ENCODE peak calls at places on chromosomes 5 and 9, in six cellular contexts. Q is A549, U is HCT116, T is neuronal stem cell, J is mesendoderm, V is PC-9. H is an unnamed sample.

GRCh38 chr5:52922384-52922783 is 66.8 kb upstream of the ITGA2 start:
- DNase-seq in Q (peak; percentile 57), U (peak; percentile 68), T (no peak), J (peak; percentile 93), V (peak; percentile 98), H (peak; percentile 83)

GRCh38 chr9:121268598-121269029 is 652 bp downstream of the GSN start:
- DNase-seq in Q (no peak), U (no peak), T (no peak), J (peak; percentile 49), V (peak; percentile 59), H (no peak)

GRCh38 chr5:67672633-67673032 is 476.0 kb upstream of the CD180 start:
- DNase-seq in Q (no peak), U (no peak), T (no peak), J (no peak), V (no peak), H (no peak)

GRCh38 chr5:151597749-151598148 is 6.6 kb upstream of the FAT2 start:
- DNase-seq in Q (no peak), U (no peak), T (no peak), J (peak; percentile 73), V (no peak), H (no peak)

GRCh38 chr9:129544766-129545165 is 76.1 kb downstream of the C9orf50 start:
- DNase-seq in Q (no peak), U (no peak), T (no peak), J (no peak), V (no peak), H (no peak)

GRCh38 chr5:137880313-137880712 is 8.9 kb upstream of the PKD2L2 start:
- DNase-seq in Q (no peak), U (no peak), T (no peak), J (no peak), V (no peak), H (no peak)

GRCh38 chr5:39138892-39139291 is 64.7 kb upstream of the RICTOR start:
- DNase-seq in Q (peak; percentile 88), U (no peak), T (no peak), J (no peak), V (peak; percentile 98), H (peak; percentile 77)

GRCh38 chr9:127873886-127874285 is 3.6 kb downstream of the AK1 start:
- DNase-seq in Q (no peak), U (no peak), T (no peak), J (no peak), V (no peak), H (peak; percentile 34)

GRCh38 chr9:72396247-72397091 is 31.5 kb upstream of the ZFAND5 start:
- DNase-seq in Q (peak; percentile 73), U (no peak), T (no peak), J (no peak), V (peak; percentile 96), H (peak; percentile 77)

GRCh38 chr5:137190441-137190840 is 308.7 kb downstream of the SPOCK1 start:
- DNase-seq in Q (no peak), U (no peak), T (no peak), J (no peak), V (no peak), H (no peak)

GRCh38 chr9:105168935-105169334 is 75.5 kb upstream of the SLC44A1 start:
- DNase-seq in Q (no peak), U (no peak), T (no peak), J (no peak), V (no peak), H (no peak)

GRCh38 chr5:14025566-14026276 is 81.2 kb upstream of the DNAH5 start:
- DNase-seq in Q (no peak), U (no peak), T (no peak), J (peak; percentile 63), V (peak; percentile 87), H (no peak)

GRCh38 chr5:90326995-90327394 is 82.6 kb downstream of the CETN3 start:
- DNase-seq in Q (no peak), U (no peak), T (no peak), J (no peak), V (no peak), H (no peak)

GRCh38 chr5:132901730-132902129 is 28.3 kb downstream of the LEAP2 start:
- DNase-seq in Q (no peak), U (no peak), T (no peak), J (no peak), V (no peak), H (no peak)

GRCh38 chr5:132901036-132901435 is 27.6 kb downstream of the LEAP2 start:
- DNase-seq in Q (no peak), U (no peak), T (no peak), J (no peak), V (no peak), H (no peak)

GRCh38 chr5:132907161-132907560 is 33.7 kb downstream of the LEAP2 start:
- DNase-seq in Q (no peak), U (no peak), T (no peak), J (peak; percentile 13), V (no peak), H (peak; percentile 94)

GRCh38 chr5:132909702-132910101 is 36.2 kb downstream of the LEAP2 start:
- DNase-seq in Q (no peak), U (no peak), T (no peak), J (no peak), V (no peak), H (no peak)

DNA sequence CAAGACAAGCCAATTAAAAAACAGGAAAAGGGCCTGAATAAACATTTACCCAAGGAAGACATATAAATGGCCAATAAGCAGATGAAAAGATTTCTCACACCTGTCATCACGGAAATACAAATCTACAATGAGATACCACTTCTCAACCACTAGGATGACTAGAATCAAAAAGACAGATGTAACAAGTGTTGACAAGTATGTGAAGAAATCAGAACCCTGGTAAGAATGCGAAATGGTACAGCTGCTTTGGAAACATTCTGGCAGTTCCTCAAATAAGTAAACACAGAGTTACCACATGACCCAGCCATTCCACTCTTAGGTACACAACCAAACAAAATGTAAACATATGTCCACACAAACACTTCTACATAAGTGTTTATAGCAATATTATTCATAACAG is 32.5 kb downstream of the LEAP2 start:
- DNase-seq in Q (peak; percentile 56), U (no peak), T (no peak), J (no peak), V (peak; percentile 43), H (peak; percentile 78)
- H3K4me2 ChIP-seq in Q (no peak overlapping the region), U (no peak overlapping the region), T (no peak overlapping the region), J (no peak overlapping the region), V (no peak overlapping the region), H (no peak overlapping the region)

GRCh38 chr5:74640450-74641013 is at the start of gene ENC1:
- DNase-seq in Q (peak; percentile 92), U (peak; percentile 55), T (peak; percentile 94), J (peak; percentile 99), V (peak; percentile 80), H (peak; percentile 95)

GRCh38 chr5:74636552-74636951 is 4.0 kb downstream of the ENC1 start:
- DNase-seq in Q (no peak), U (no peak), T (no peak), J (no peak), V (peak; percentile 92), H (no peak)

GRCh38 chr5:74641014-74641777 is 668 bp upstream of the ENC1 start:
- DNase-seq in Q (peak; percentile 93), U (peak; percentile 48), T (peak; percentile 65), J (peak; percentile 86), V (peak; percentile 91), H (peak; percentile 80)

GRCh38 chr5:74639538-74640449 is 734 bp downstream of the ENC1 start:
- DNase-seq in Q (peak; percentile 44), U (no peak), T (no peak), J (peak; percentile 55), V (no peak), H (peak; percentile 57)

DNA sequence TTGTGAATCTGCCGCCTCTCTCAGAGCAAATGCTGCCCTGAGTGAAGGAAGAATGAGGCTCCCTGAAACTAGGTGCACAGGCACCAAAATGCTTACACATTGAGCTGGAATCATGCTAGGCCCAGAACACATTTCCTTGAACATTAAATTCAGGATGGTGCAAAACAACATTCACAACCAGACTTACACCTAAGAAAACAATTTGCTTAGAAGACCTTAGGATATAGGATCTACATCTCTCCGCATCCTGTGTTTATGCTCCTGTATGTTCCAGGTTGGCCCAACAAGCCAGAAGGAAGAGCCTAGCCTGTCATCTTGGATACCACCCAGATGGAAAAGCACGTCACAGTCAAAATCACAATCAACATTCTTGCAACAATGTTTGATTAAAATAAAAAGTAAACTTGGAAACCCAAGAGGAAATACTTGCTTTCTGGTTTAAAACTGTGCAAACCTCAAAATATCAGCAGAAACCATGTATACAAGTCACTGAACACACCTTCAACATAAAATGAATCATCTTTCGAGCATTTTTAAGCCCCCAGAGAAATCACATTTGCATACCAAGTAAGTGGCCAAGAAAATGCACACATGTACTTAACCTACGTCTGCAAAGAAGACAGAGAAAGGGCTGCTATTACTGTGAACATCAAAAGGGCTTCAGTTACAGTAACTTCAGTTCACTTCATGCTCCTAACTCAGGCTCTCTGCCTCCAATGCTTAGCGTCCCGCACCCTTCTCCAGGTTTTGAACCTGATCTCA is 1.6 kb downstream of the ENC1 start:
- DNase-seq in Q (no peak), U (no peak), T (no peak), J (no peak), V (no peak), H (peak; percentile 65)
- H3K4me2 ChIP-seq in Q (peak overlapping the region; percentile 91), U (peak overlapping the region; percentile 96), T (peak overlapping the region; percentile 48), J (peak overlapping the region; percentile 91), V (peak overlapping the region; percentile 98), H (peak overlapping the region; percentile 94)

GRCh38 chr5:132812123-132812948 is 766 bp upstream of the SOWAHA start:
- DNase-seq in Q (no peak), U (no peak), T (no peak), J (no peak), V (no peak), H (no peak)
- H3K4me2 ChIP-seq in Q (peak overlapping the region; percentile 98), U (peak overlapping the region; percentile 87), T (no peak overlapping the region), J (no peak overlapping the region), V (peak overlapping the region; percentile 84), H (peak overlapping the region; percentile 29)

GRCh38 chr9:136693490-136694162 is 6.4 kb upstream of the AGPAT2 start:
- DNase-seq in Q (peak; percentile 86), U (peak; percentile 76), T (no peak), J (peak; percentile 51), V (peak; percentile 96), H (peak; percentile 28)

GRCh38 chr9:136695435-136695895 is 8.2 kb upstream of the AGPAT2 start:
- DNase-seq in Q (peak; percentile 52), U (peak; percentile 24), T (no peak), J (no peak), V (peak; percentile 95), H (peak; percentile 29)

GRCh38 chr9:136693135-136693489 is 5.9 kb upstream of the AGPAT2 start:
- DNase-seq in Q (no peak), U (no peak), T (no peak), J (no peak), V (no peak), H (no peak)

GRCh38 chr9:136694865-136695247 is 7.6 kb upstream of the AGPAT2 start:
- DNase-seq in Q (no peak), U (no peak), T (no peak), J (no peak), V (no peak), H (no peak)

DNA sequence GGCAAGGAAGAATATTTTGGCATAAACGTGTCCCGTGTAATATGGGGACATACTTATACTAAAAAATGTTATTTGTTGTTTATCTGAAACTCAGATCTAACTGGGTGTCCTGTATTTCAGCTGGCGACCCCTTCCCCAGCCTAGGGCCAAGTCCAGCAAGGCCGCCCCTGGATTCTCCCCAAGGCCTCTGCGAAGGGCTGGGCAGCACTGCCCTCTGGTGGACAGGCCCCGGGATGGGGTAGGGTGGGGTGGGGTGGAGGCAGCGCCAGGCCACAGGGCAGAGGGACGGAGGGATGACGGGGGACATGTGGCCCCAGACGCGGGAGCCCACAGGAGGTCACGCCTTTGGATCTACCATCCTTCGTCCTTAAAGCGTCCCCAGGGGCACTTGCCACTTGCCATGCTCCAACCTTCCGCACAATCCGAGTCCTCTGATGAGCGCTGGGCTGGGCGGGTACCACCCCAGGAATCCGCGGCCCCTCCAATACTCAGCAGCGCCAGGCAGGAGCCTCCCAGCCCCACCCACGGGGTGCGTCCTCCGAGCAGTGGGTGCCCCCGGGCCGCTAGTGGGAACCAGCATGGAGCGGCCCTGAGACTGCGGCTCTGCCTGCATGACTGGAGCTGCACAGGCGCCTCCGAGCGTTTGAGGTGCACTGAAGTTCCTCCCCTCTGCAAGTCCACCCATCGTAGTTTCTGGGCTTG is 7.1 kb upstream of the AGPAT2 start:
- DNase-seq in Q (peak; percentile 75), U (peak; percentile 43), T (no peak), J (peak; percentile 68), V (no peak), H (peak; percentile 61)
- H3K4me2 ChIP-seq in Q (peak overlapping the region; percentile 86), U (peak overlapping the region; percentile 98), T (peak overlapping the region; percentile 54), J (no peak overlapping the region), V (peak overlapping the region; percentile 91), H (no peak overlapping the region)